ENCODE peak calls at places on chromosome 17, in eight cellular contexts. O, J, B, Z, W, C, H and M are unnamed samples.

GRCh38 chr17:18146259-18146658 is 37.4 kb upstream of the ALKBH5 start:
- DNase-seq in O (no peak), J (no peak), B (no peak), Z (no peak), W (no peak), C (no peak), H (no peak), M (no peak)

GRCh38 chr17:63356275-63356905 is 89.7 kb downstream of the CYB561 start:
- DNase-seq in O (peak; percentile 94), J (peak; percentile 90), B (peak; percentile 99), Z (peak; percentile 65), W (peak; percentile 40), C (no peak), H (no peak), M (peak; percentile 90)

GRCh38 chr17:62724398-62725146 is 83.5 kb downstream of the MARCHF10 start:
- DNase-seq in O (no peak), J (no peak), B (no peak), Z (no peak), W (no peak), C (no peak), H (no peak), M (no peak)

GRCh38 chr17:4394208-4395110 is 28.0 kb upstream of the UBE2G1 start:
- DNase-seq in O (no peak), J (no peak), B (no peak), Z (no peak), W (no peak), C (no peak), H (no peak), M (no peak)

GRCh38 chr17:66275651-66276050 is 26.8 kb upstream of the PRKCA start:
- DNase-seq in O (peak; percentile 98), J (peak; percentile 79), B (peak; percentile 100), Z (peak; percentile 65), W (peak; percentile 78), C (no peak), H (no peak), M (peak; percentile 84)

GRCh38 chr17:32158870-32159585 is 16.7 kb downstream of the RHOT1 start:
- DNase-seq in O (no peak), J (no peak), B (no peak), Z (no peak), W (no peak), C (no peak), H (peak; percentile 63), M (no peak)

GRCh38 chr17:12673788-12674187 is 8.1 kb downstream of the MYOCD start:
- DNase-seq in O (no peak), J (peak; percentile 30), B (peak; percentile 69), Z (no peak), W (peak; percentile 39), C (no peak), H (no peak), M (no peak)

GRCh38 chr17:2438823-2439222 is 38.0 kb upstream of the MNT start:
- DNase-seq in O (peak; percentile 53), J (peak; percentile 85), B (peak; percentile 81), Z (no peak), W (peak; percentile 76), C (no peak), H (no peak), M (peak; percentile 31)

GRCh38 chr17:18182978-18183333 is 672 bp upstream of the ALKBH5 start:
- DNase-seq in O (no peak), J (no peak), B (no peak), Z (peak; percentile 92), W (peak; percentile 92), C (no peak), H (peak; percentile 96), M (peak; percentile 94)

GRCh38 chr17:15490634-15491261 is 23.3 kb upstream of the CDRT4 start:
- DNase-seq in O (peak; percentile 81), J (peak; percentile 56), B (peak; percentile 73), Z (peak; percentile 85), W (peak; percentile 93), C (peak; percentile 44), H (peak; percentile 89), M (peak; percentile 68)

GRCh38 chr17:17994271-17994670 is 21.6 kb downstream of the DRC3 start:
- DNase-seq in O (peak; percentile 12), J (peak; percentile 38), B (peak; percentile 15), Z (no peak), W (peak; percentile 38), C (peak; percentile 53), H (no peak), M (peak; percentile 19)

GRCh38 chr17:49515196-49515770 is 20.2 kb downstream of the NGFR start:
- DNase-seq in O (peak; percentile 99), J (peak; percentile 99), B (peak; percentile 99), Z (peak; percentile 94), W (peak; percentile 98), C (no peak), H (peak; percentile 94), M (peak; percentile 84)

GRCh38 chr17:34366529-34367107 is 3.6 kb upstream of the CCL1 start:
- DNase-seq in O (peak; percentile 41), J (no peak), B (no peak), Z (no peak), W (no peak), C (no peak), H (no peak), M (no peak)

GRCh38 chr17:21303441-21304065 is 19.0 kb downstream of the MAP2K3 start:
- DNase-seq in O (no peak), J (no peak), B (no peak), Z (no peak), W (no peak), C (no peak), H (peak; percentile 40), M (no peak)

DNA sequence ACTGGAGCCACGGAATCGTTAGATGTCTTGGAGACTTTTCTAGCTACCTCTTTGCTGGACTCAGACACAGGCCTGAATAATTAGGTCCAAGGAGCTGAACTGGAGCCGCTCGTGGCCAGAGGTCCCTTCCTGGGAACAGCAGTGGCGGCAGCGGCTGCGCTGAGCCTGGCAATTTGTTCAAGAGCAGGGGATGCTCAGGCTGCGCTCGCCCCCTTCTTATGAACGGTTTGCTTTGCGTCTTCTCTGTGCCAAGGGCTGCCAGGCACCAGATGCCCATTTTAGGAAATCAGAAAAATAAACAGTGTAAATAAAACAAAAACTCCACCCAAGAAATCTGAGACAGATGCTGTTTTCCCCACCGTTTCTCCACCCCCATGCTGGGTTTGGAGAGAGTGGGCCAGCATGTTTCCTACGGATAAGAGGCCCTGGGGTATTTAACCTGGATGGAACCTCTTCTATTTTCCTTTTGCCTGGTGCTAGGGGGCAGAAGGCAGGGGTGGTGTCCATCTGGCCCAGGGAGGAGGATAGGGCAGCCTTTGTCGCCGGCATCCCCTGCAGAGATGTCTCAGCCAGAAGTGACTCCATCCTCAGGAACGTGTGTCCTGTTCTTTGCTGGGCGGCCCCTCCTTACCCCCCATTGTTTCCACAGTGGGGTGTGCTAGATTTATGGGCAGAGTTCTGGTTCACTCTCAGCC is 163.4 kb downstream of the SEC14L1 start:
- DNase-seq in O (no peak), J (peak; percentile 55), B (no peak), Z (no peak), W (peak; percentile 22), C (no peak), H (no peak), M (peak; percentile 55)
- H3K4me3 ChIP-seq in O (no peak overlapping the region), J (no peak overlapping the region), B (no peak overlapping the region), Z (no peak overlapping the region), W (no peak overlapping the region), C (no peak overlapping the region), H (no peak overlapping the region), M (no peak overlapping the region)

DNA sequence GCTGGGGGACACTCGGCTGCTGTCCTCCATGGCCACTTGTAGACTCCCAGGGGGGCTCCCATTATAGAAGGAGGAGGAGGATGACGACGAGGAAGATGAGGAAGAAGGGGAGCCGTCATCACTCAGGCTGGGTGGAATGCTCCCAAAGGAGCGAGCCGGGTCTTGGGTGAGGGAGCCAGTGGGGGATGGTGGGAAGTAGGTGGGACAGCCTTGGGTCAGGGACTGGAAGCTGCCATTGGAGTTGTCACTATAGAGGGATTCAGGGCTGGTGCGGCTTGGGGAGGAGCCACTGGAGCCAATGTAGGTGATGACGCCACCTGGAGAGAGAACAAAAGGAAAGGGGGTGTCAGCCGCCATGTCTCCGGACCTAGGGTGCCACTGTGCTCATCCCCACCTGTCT is 3.3 kb downstream of the NR1D1 start:
- DNase-seq in O (no peak), J (no peak), B (no peak), Z (no peak), W (no peak), C (no peak), H (no peak), M (no peak)
- H3K4me3 ChIP-seq in O (peak overlapping the region; percentile 69), J (no peak overlapping the region), B (no peak overlapping the region), Z (peak overlapping the region; percentile 94), W (peak overlapping the region; percentile 77), C (no peak overlapping the region), H (peak overlapping the region; percentile 98), M (peak overlapping the region; percentile 85)

DNA sequence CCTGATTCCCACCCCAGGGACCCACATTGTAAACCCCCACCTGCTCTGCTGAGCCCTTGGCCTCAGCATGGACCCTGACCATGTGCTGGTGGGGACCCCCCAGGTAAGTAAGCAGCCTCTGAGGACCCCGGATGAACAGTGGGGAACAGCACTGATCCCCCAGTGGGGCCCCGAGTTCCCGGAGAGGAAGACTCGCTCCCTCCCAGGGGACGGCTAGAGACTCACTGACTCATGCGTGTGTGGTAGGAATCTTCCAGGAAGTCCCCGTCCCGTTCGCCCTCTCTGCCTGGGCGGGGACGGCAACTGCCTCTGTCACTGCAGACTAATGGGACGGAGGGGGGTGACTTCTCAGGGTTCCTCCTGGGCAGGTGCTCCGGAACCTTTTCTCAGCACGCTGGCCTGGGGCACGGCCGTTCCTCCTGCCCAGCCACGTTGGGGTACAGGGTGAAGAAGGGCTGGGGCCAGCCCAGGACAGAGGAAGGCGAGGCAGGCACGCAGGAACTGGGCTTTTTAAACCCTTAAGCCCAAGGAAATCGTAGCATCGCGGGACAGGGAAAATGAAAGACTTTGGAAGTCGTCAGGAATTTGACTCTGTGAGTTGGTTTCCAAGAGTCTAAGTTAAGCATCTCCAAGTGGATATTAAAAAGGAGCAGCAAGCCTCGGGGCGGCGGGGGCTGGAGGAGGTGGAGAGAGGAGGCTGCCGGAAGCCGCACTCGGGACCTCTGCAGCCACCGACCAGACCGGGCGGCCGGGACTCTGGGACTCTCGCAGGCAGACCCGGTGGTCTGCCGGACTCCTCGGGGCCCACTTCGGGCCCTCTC is 178.7 kb downstream of the SEC14L1 start:
- DNase-seq in O (peak; percentile 78), J (peak; percentile 81), B (peak; percentile 91), Z (peak; percentile 97), W (peak; percentile 98), C (no peak), H (peak; percentile 92), M (peak; percentile 97)
- H3K4me3 ChIP-seq in O (peak overlapping the region; percentile 77), J (peak overlapping the region; percentile 72), B (peak overlapping the region; percentile 89), Z (peak overlapping the region; percentile 64), W (peak overlapping the region; percentile 98), C (no peak overlapping the region), H (peak overlapping the region; percentile 66), M (peak overlapping the region; percentile 92)

GRCh38 chr17:976316-976715 is 3.3 kb downstream of the NXN start:
- DNase-seq in O (no peak), J (no peak), B (no peak), Z (no peak), W (no peak), C (no peak), H (no peak), M (no peak)

GRCh38 chr17:979211-979538 is 401 bp downstream of the NXN start:
- DNase-seq in O (no peak), J (no peak), B (no peak), Z (no peak), W (no peak), C (no peak), H (no peak), M (no peak)

GRCh38 chr17:978110-979093 is 1.2 kb downstream of the NXN start:
- DNase-seq in O (no peak), J (peak; percentile 44), B (peak; percentile 77), Z (no peak), W (peak; percentile 68), C (no peak), H (peak; percentile 69), M (peak; percentile 77)

GRCh38 chr17:975321-975982 is 4.1 kb downstream of the NXN start:
- DNase-seq in O (peak; percentile 63), J (no peak), B (peak; percentile 79), Z (no peak), W (peak; percentile 38), C (no peak), H (no peak), M (peak; percentile 72)

GRCh38 chr17:977163-977562 is 2.4 kb downstream of the NXN start:
- DNase-seq in O (no peak), J (no peak), B (peak; percentile 59), Z (no peak), W (no peak), C (no peak), H (no peak), M (peak; percentile 66)
- H3K4me3 ChIP-seq in O (no peak overlapping the region), J (peak overlapping the region; percentile 31), B (peak overlapping the region; percentile 22), Z (peak overlapping the region; percentile 82), W (no peak overlapping the region), C (peak overlapping the region; percentile 78), H (peak overlapping the region; percentile 87), M (peak overlapping the region; percentile 76)